ENCODE peak calls at places on chromosome 21, in four cellular contexts. F, R, G and Z are unnamed samples.

GRCh38 chr21:42381347-42381984 is 14.4 kb downstream of the TMPRSS3 start:
- DNase-seq in G (peak), R (no peak), F (peak), Z (peak)

GRCh38 chr21:18369115-18369514 is 34.5 kb downstream of the TMPRSS15 start:
- DNase-seq in R (no peak), G (no peak), F (peak), Z (peak)

GRCh38 chr21:39014751-39015150 is 168.5 kb downstream of the PSMG1 start:
- DNase-seq in G (no peak), R (no peak), F (peak), Z (peak)

GRCh38 chr21:26842300-26842699 is 2.9 kb downstream of the ADAMTS1 start:
- DNase-seq in R (no peak), G (no peak), F (peak), Z (peak)

GRCh38 chr21:38916214-38916964 is 110.7 kb downstream of the ETS2 start:
- DNase-seq in G (no peak), F (no peak), R (no peak), Z (no peak)

GRCh38 chr21:32994305-32994704 is 31.4 kb upstream of the OLIG2 start:
- DNase-seq in F (peak), G (no peak), R (no peak), Z (peak)

GRCh38 chr21:38760762-38761155 is 45.0 kb upstream of the ETS2 start:
- DNase-seq in G (no peak), F (no peak), R (no peak), Z (no peak)

GRCh38 chr21:27371688-27372331 is 404.9 kb upstream of the ADAMTS5 start:
- DNase-seq in G (no peak), R (no peak), F (peak), Z (peak)

GRCh38 chr21:45533731-45534571 is 8.3 kb downstream of the SLC19A1 start:
- DNase-seq in F (no peak), R (no peak), G (peak), Z (no peak)

GRCh38 chr21:37710555-37711293 is 205.5 kb downstream of the KCNJ6 start:
- DNase-seq in F (peak), G (no peak), R (no peak), Z (peak)

GRCh38 chr21:44552136-44552535 is 831 bp upstream of the KRTAP10-2 start:
- DNase-seq in G (no peak), F (no peak), R (no peak), Z (no peak)

GRCh38 chr21:42769820-42770716 is 109.3 kb downstream of the WDR4 start:
- DNase-seq in R (no peak), G (no peak), F (no peak), Z (no peak)

GRCh38 chr21:31987696-31988095 is 114.9 kb downstream of the HUNK start:
- DNase-seq in R (no peak), G (no peak), F (no peak), Z (no peak)

GRCh38 chr21:46221664-46222435 is 6.7 kb downstream of the LSS start:
- DNase-seq in F (no peak), G (no peak), R (no peak), Z (no peak)

GRCh38 chr21:41393876-41394465 is 32.1 kb upstream of the MX1 start:
- DNase-seq in G (no peak), F (no peak), R (no peak), Z (no peak)

GRCh38 chr21:45872471-45872870 is 109.1 kb upstream of the COL6A1 start:
- DNase-seq in F (no peak), G (no peak), R (no peak), Z (no peak)

GRCh38 chr21:31660134-31660565 is 657 bp downstream of the SOD1 start:
- DNase-seq in F (peak), R (no peak), G (no peak), Z (no peak)

GRCh38 chr21:34113842-34114241 is 40.5 kb downstream of the MRPS6 start:
- DNase-seq in G (no peak), R (no peak), F (peak), Z (peak)

GRCh38 chr21:36747815-36748381 is 49.0 kb downstream of the SIM2 start:
- DNase-seq in F (peak), R (no peak), G (peak), Z (no peak)

GRCh38 chr21:39051561-39051949 is 131.7 kb downstream of the PSMG1 start:
- DNase-seq in F (no peak), R (no peak), G (no peak), Z (peak)

GRCh38 chr21:45248301-45248892 is 39.3 kb downstream of the POFUT2 start:
- DNase-seq in R (no peak), G (no peak), F (no peak), Z (no peak)

GRCh38 chr21:41640756-41641509 is 125.9 kb downstream of the RIPK4 start:
- DNase-seq in R (no peak), G (no peak), F (peak), Z (peak)

GRCh38 chr21:39630191-39630591 is 17.5 kb downstream of the B3GALT5 start:
- DNase-seq in F (peak), R (no peak), G (no peak), Z (peak)